ENCODE peak calls at places on chromosomes 13 and 19, in five cellular contexts. S is A549, E is H1, B is K562, I is GM12878. D is an unnamed sample.

GRCh38 chr19:12847159-12848139 is 9.1 kb downstream of the MAST1 start:
- DNase-seq in S (peak), E (no peak), B (peak), I (no peak), D (peak)

GRCh38 chr19:33024398-33024797 is 40.3 kb downstream of the RHPN2 start:
- DNase-seq in S (no peak), E (no peak), B (no peak), I (no peak), D (no peak)

GRCh38 chr13:92530364-92530763 is 696.2 kb upstream of the GPC6 start:
- DNase-seq in S (no peak), E (no peak), B (no peak), I (no peak), D (no peak)

GRCh38 chr13:24740014-24740890 is 23.7 kb upstream of the RNF17 start:
- DNase-seq in S (no peak), E (no peak), B (no peak), I (no peak), D (no peak)

GRCh38 chr19:35732540-35733179 is 9.6 kb downstream of the IGFLR1 start:
- DNase-seq in S (no peak), E (no peak), B (no peak), I (no peak), D (no peak)

GRCh38 chr19:4691383-4691782 is 21.2 kb upstream of the MYDGF start:
- DNase-seq in S (no peak), E (no peak), B (no peak), I (no peak), D (no peak)

GRCh38 chr19:1747285-1748114 is 5.8 kb upstream of the ONECUT3 start:
- DNase-seq in S (peak), E (peak), B (peak), I (no peak), D (no peak)

GRCh38 chr19:7925171-7925837 is 631 bp downstream of the CTXN1 start:
- DNase-seq in S (peak), E (peak), B (peak), I (no peak), D (peak)

GRCh38 chr13:113846639-113847318 is 17.1 kb downstream of the GAS6 start:
- DNase-seq in S (no peak), E (no peak), B (no peak), I (no peak), D (no peak)

GRCh38 chr13:46679369-46680180 is 117.4 kb downstream of the ESD start:
- DNase-seq in S (no peak), E (no peak), B (no peak), I (peak), D (no peak)
- H3K4me3 ChIP-seq in S (no peak), E (no peak), B (no peak), I (peak), D (peak)

GRCh38 chr19:49364083-49364687 is 508 bp downstream of the DKKL1 start:
- DNase-seq in S (no peak), E (no peak), B (no peak), I (no peak), D (no peak)

GRCh38 chr19:49368711-49369358 is 5.2 kb downstream of the DKKL1 start:
- DNase-seq in S (no peak), E (no peak), B (no peak), I (no peak), D (no peak)

GRCh38 chr19:49362926-49363264 is 679 bp upstream of the TEAD2 start:
- DNase-seq in S (no peak), E (no peak), B (peak), I (no peak), D (peak)

GRCh38 chr19:49363265-49364082 is at the start of gene DKKL1:
- DNase-seq in S (peak), E (peak), B (peak), I (peak), D (peak)

DNA sequence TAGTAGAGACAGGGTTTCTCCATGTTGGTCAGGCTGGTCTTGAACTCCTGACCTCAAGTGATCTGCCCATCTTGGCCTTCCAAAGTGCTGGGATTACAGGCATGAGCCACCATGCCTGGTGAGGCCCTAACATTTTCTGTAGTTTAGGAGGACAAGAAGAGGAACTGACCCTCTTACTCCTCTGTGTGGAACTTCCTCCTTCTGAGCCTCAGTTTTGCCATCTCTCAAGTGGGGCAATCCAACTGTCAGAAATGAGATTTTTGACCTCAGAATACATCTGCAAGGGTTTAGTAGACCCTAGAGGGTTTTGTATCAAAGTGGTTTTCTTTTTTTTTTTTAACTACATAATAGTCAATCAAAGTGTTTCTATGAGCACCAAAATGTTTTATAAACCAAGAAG is 2.4 kb downstream of the DKKL1 start:
- DNase-seq in S (no peak), E (no peak), B (no peak), I (no peak), D (no peak)
- TF ChIP-seq EP300 in S (no peak), E (no peak), B (no peak), I (no peak), D (no peak)

GRCh38 chr13:108494991-108495661 is 134.3 kb upstream of the MYO16 start:
- DNase-seq in S (peak), E (no peak), B (no peak), I (no peak), D (no peak)
- H3K4me3 ChIP-seq in S (peak), E (peak), B (peak), I (no peak), D (peak)

DNA sequence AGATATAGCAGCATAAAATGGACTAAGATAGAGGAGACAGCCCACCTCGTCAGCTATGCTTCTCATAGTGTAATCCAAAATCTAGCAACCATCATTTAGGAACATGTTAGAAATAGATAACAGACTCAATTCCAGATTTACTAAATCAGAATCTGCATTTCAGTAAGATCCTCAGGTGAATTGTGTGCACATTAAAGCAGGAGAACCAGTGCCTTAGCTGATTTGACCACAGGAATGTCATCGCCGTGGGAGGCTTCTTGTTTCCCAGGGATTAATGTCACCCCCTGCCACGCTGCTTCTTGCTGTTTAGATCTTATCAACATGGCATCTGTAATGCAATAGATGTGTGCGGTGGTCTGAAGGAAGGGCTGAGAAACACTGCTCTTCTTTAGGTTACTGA is 84.0 kb downstream of the GPC5 start:
- DNase-seq in S (no peak), E (no peak), B (no peak), I (no peak), D (no peak)
- TF ChIP-seq EP300 in S (no peak), E (no peak), B (no peak), I (no peak), D (no peak)

DNA sequence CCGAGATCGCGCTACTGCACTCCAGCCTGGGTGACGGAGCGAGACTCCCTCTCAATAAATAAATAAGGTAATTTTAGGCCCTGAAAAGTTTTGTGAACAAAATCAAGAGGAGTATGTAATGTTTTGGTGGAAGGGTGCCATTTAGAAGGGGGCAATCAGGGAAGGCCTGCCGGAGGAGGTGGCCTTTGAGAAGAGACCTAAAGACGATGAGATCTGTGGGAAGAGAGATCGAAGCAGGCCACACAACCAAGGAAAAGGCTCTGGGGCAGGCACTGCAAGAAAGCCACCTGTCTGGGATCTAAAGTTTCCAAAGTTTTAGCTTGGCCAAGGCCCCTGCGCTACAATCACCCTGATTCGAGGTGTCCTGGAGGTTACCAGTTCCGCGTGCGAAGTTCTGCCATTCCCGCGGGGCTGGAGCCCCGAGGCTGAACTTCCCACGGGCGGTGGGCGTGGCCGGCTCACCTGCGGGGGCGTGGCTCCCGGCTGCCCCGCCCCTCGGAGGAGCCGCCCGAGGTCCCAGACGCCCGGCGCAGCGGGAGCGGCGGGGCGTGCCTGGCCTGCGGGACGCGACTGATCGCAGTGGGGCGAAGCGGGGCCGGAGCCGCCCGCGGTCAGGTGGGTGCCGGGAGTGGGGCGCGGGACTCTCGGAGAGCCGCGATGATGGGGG is at the start of gene KLC3:
- DNase-seq in S (no peak), E (no peak), B (peak), I (no peak), D (no peak)
- H3K4me3 ChIP-seq in S (peak), E (peak), B (peak), I (peak), D (peak)

DNA sequence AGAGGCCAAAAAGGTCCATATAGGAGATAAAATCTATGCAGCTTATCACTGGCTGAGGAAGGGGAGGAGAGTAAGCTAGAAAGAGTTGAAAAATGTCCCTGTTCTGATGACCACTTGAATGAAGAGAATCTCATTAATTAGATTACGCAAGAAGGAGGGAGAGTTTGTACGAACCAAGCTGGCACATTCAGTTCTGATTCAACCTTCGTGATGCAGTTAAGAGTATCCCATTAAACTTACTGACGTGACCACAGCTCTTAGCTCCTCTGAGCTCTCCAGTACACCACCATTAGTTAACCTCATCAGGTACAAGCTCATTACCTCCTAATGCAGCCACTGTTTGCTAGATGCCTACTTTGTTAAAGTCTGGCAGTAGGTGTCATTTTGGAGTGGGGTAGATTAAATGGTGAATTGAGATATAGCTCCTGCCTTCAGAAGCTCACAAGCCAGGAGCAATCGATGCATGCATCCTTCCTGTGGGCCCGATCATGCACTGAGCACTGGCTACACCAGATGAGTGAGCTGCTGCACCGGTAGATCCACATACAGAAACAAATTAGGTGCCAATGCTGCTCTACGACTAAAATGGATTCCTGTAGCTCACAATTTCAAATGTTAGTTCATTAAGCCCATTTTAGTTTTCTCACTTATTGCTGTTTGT is 458.3 kb downstream of the COG6 start:
- DNase-seq in S (no peak), E (no peak), B (no peak), I (no peak), D (no peak)
- TF ChIP-seq EP300 in S (no peak), E (no peak), B (no peak), I (no peak), D (no peak)

DNA sequence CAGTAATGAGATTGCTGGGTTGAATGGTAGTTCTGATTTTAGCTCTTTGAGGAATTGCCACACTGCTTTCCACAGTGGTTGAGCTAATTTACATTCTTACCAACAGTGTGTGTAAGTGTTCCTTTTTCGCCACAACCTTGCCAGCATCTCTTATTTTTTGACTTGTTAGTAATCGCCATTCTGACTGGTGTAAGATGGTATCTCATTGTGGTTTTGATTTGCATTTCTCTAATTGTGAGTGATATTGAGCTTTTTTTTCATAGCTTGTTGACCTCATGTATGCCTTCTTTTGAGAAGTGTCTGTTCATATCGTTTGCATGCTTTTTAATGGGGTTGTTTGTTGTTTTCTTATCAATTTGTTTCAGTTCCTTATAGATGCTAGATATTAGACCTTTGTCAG is 245.0 kb downstream of the MTUS2 start:
- DNase-seq in S (no peak), E (no peak), B (no peak), I (peak), D (no peak)
- H3K4me3 ChIP-seq in S (no peak), E (no peak), B (no peak), I (no peak), D (no peak)